ENCODE peak calls at places on chromosomes 3 and 15, in nine cellular contexts. One of them, this sample, is unnamed.

GRCh38 chr3:84836961-84837360 is 121.8 kb upstream of the CADM2 start:
- DNase-seq in neural progenitor cell: no peak
- DNase-seq in heart left ventricle: no peak
- DNase-seq in fibroblast of lung: no peak
- DNase-seq in BJ: no peak
- DNase-seq in heart right ventricle: peak; percentile 4
- DNase-seq in lower lobe of right lung: peak; percentile 78
- DNase-seq in endodermal cell: peak; percentile 85
- DNase-seq in endothelial cell: peak; percentile 22
- DNase-seq in this sample: peak; percentile 54

GRCh38 chr3:173397161-173398110 is at the start of gene NLGN1:
- DNase-seq in endothelial cell: peak; percentile 71
- DNase-seq in lower lobe of right lung: peak; percentile 73
- DNase-seq in endodermal cell: peak; percentile 88
- DNase-seq in BJ: no peak
- DNase-seq in heart left ventricle: peak; percentile 69
- DNase-seq in fibroblast of lung: peak; percentile 77
- DNase-seq in heart right ventricle: peak; percentile 68
- DNase-seq in neural progenitor cell: peak; percentile 86
- DNase-seq in this sample: peak; percentile 42

GRCh38 chr15:72423256-72423655 is 25.2 kb downstream of the TMEM202 start:
- DNase-seq in fibroblast of lung: no peak
- DNase-seq in neural progenitor cell: no peak
- DNase-seq in lower lobe of right lung: no peak
- DNase-seq in heart right ventricle: no peak
- DNase-seq in endodermal cell: no peak
- DNase-seq in endothelial cell: no peak
- DNase-seq in heart left ventricle: no peak
- DNase-seq in BJ: no peak
- DNase-seq in this sample: no peak

GRCh38 chr15:81225161-81225671 is 28.5 kb downstream of the IL16 start:
- DNase-seq in lower lobe of right lung: peak; percentile 76
- DNase-seq in heart right ventricle: peak; percentile 58
- DNase-seq in fibroblast of lung: no peak
- DNase-seq in endodermal cell: no peak
- DNase-seq in BJ: no peak
- DNase-seq in neural progenitor cell: no peak
- DNase-seq in endothelial cell: no peak
- DNase-seq in heart left ventricle: peak; percentile 55
- DNase-seq in this sample: no peak

GRCh38 chr15:69576035-69576526 is 123.5 kb downstream of the RPLP1 start:
- DNase-seq in BJ: no peak
- DNase-seq in neural progenitor cell: peak; percentile 55
- DNase-seq in fibroblast of lung: peak; percentile 10
- DNase-seq in lower lobe of right lung: peak; percentile 80
- DNase-seq in endothelial cell: peak; percentile 62
- DNase-seq in endodermal cell: peak; percentile 80
- DNase-seq in heart right ventricle: peak; percentile 43
- DNase-seq in heart left ventricle: peak; percentile 48
- DNase-seq in this sample: no peak

GRCh38 chr15:35737521-35737920 is 191.6 kb upstream of the DPH6 start:
- DNase-seq in fibroblast of lung: peak; percentile 37
- DNase-seq in endodermal cell: no peak
- DNase-seq in heart right ventricle: no peak
- DNase-seq in endothelial cell: no peak
- DNase-seq in BJ: no peak
- DNase-seq in lower lobe of right lung: no peak
- DNase-seq in heart left ventricle: no peak
- DNase-seq in neural progenitor cell: no peak
- DNase-seq in this sample: no peak

GRCh38 chr3:11641683-11642407 is 1.9 kb downstream of the VGLL4 start:
- DNase-seq in heart right ventricle: no peak
- DNase-seq in heart left ventricle: no peak
- DNase-seq in neural progenitor cell: peak; percentile 45
- DNase-seq in endodermal cell: no peak
- DNase-seq in endothelial cell: no peak
- DNase-seq in lower lobe of right lung: no peak
- DNase-seq in BJ: peak; percentile 20
- DNase-seq in fibroblast of lung: peak; percentile 74
- DNase-seq in this sample: no peak

GRCh38 chr3:127887321-127887720 is 27.7 kb upstream of the KBTBD12 start:
- DNase-seq in heart left ventricle: no peak
- DNase-seq in lower lobe of right lung: no peak
- DNase-seq in neural progenitor cell: no peak
- DNase-seq in endodermal cell: no peak
- DNase-seq in heart right ventricle: no peak
- DNase-seq in endothelial cell: no peak
- DNase-seq in fibroblast of lung: no peak
- DNase-seq in BJ: no peak
- DNase-seq in this sample: no peak

GRCh38 chr3:195731356-195731960 is 10.7 kb downstream of the MUC20 start:
- DNase-seq in fibroblast of lung: no peak
- DNase-seq in heart right ventricle: no peak
- DNase-seq in lower lobe of right lung: peak; percentile 38
- DNase-seq in endodermal cell: no peak
- DNase-seq in neural progenitor cell: no peak
- DNase-seq in endothelial cell: no peak
- DNase-seq in heart left ventricle: no peak
- DNase-seq in BJ: no peak
- DNase-seq in this sample: no peak

GRCh38 chr3:139020868-139021234 is at the start of gene PRR23B:
- DNase-seq in heart right ventricle: no peak
- DNase-seq in endothelial cell: no peak
- DNase-seq in lower lobe of right lung: no peak
- DNase-seq in neural progenitor cell: no peak
- DNase-seq in endodermal cell: peak; percentile 47
- DNase-seq in BJ: no peak
- DNase-seq in heart left ventricle: no peak
- DNase-seq in fibroblast of lung: no peak
- DNase-seq in this sample: no peak

GRCh38 chr3:175398676-175399075 is 539.5 kb downstream of the NAALADL2 start:
- DNase-seq in neural progenitor cell: no peak
- DNase-seq in BJ: no peak
- DNase-seq in lower lobe of right lung: no peak
- DNase-seq in endodermal cell: no peak
- DNase-seq in heart left ventricle: no peak
- DNase-seq in endothelial cell: no peak
- DNase-seq in fibroblast of lung: peak; percentile 85
- DNase-seq in heart right ventricle: no peak
- DNase-seq in this sample: no peak

GRCh38 chr15:85479071-85479647 is 98.8 kb downstream of the AKAP13 start:
- DNase-seq in endodermal cell: peak; percentile 83
- DNase-seq in heart right ventricle: no peak
- DNase-seq in endothelial cell: no peak
- DNase-seq in neural progenitor cell: no peak
- DNase-seq in heart left ventricle: no peak
- DNase-seq in BJ: no peak
- DNase-seq in lower lobe of right lung: no peak
- DNase-seq in fibroblast of lung: peak; percentile 32
- DNase-seq in this sample: no peak

GRCh38 chr3:176341963-176342362 is 855.3 kb downstream of the TBL1XR1 start:
- DNase-seq in heart right ventricle: no peak
- DNase-seq in endothelial cell: no peak
- DNase-seq in fibroblast of lung: no peak
- DNase-seq in endodermal cell: no peak
- DNase-seq in BJ: no peak
- DNase-seq in heart left ventricle: no peak
- DNase-seq in lower lobe of right lung: no peak
- DNase-seq in neural progenitor cell: no peak
- DNase-seq in this sample: no peak

GRCh38 chr3:15465876-15466585 is 38.6 kb downstream of the EAF1 start:
- DNase-seq in endodermal cell: no peak
- DNase-seq in heart left ventricle: no peak
- DNase-seq in endothelial cell: no peak
- DNase-seq in neural progenitor cell: no peak
- DNase-seq in fibroblast of lung: no peak
- DNase-seq in heart right ventricle: no peak
- DNase-seq in BJ: no peak
- DNase-seq in lower lobe of right lung: no peak
- DNase-seq in this sample: no peak

GRCh38 chr3:32963871-32964270 is 12.4 kb downstream of the CCR4 start:
- DNase-seq in BJ: no peak
- DNase-seq in endothelial cell: no peak
- DNase-seq in heart right ventricle: no peak
- DNase-seq in neural progenitor cell: no peak
- DNase-seq in endodermal cell: no peak
- DNase-seq in fibroblast of lung: no peak
- DNase-seq in lower lobe of right lung: no peak
- DNase-seq in heart left ventricle: no peak
- DNase-seq in this sample: no peak

GRCh38 chr3:190586631-190587000 is 72.7 kb downstream of the IL1RAP start:
- DNase-seq in fibroblast of lung: peak; percentile 28
- DNase-seq in endothelial cell: no peak
- DNase-seq in lower lobe of right lung: no peak
- DNase-seq in neural progenitor cell: no peak
- DNase-seq in endodermal cell: no peak
- DNase-seq in heart right ventricle: no peak
- DNase-seq in heart left ventricle: no peak
- DNase-seq in BJ: no peak
- DNase-seq in this sample: no peak

GRCh38 chr3:40054568-40055222 is 245.3 kb downstream of the MYRIP start:
- DNase-seq in heart left ventricle: no peak
- DNase-seq in endodermal cell: no peak
- DNase-seq in endothelial cell: no peak
- DNase-seq in BJ: peak; percentile 67
- DNase-seq in heart right ventricle: no peak
- DNase-seq in fibroblast of lung: no peak
- DNase-seq in neural progenitor cell: no peak
- DNase-seq in lower lobe of right lung: no peak
- DNase-seq in this sample: no peak

GRCh38 chr3:7950890-7951289 is 550.7 kb upstream of the LMCD1 start:
- DNase-seq in neural progenitor cell: no peak
- DNase-seq in fibroblast of lung: no peak
- DNase-seq in BJ: no peak
- DNase-seq in endodermal cell: no peak
- DNase-seq in lower lobe of right lung: no peak
- DNase-seq in heart left ventricle: no peak
- DNase-seq in endothelial cell: no peak
- DNase-seq in heart right ventricle: no peak
- DNase-seq in this sample: no peak

GRCh38 chr15:101127503-101128076 is 124.3 kb downstream of the CHSY1 start:
- DNase-seq in BJ: no peak
- DNase-seq in lower lobe of right lung: peak; percentile 58
- DNase-seq in neural progenitor cell: no peak
- DNase-seq in fibroblast of lung: peak; percentile 97
- DNase-seq in endothelial cell: no peak
- DNase-seq in heart right ventricle: peak; percentile 86
- DNase-seq in endodermal cell: no peak
- DNase-seq in heart left ventricle: peak; percentile 82
- DNase-seq in this sample: peak; percentile 46

GRCh38 chr15:83372434-83372873 is 74.7 kb upstream of the SH3GL3 start:
- DNase-seq in neural progenitor cell: peak; percentile 37
- DNase-seq in endodermal cell: peak; percentile 57
- DNase-seq in endothelial cell: no peak
- DNase-seq in fibroblast of lung: no peak
- DNase-seq in BJ: no peak
- DNase-seq in lower lobe of right lung: no peak
- DNase-seq in heart left ventricle: no peak
- DNase-seq in heart right ventricle: no peak
- DNase-seq in this sample: no peak

GRCh38 chr3:103295974-103296570 is 861.3 kb downstream of the ZPLD1 start:
- DNase-seq in fibroblast of lung: peak; percentile 48
- DNase-seq in neural progenitor cell: peak; percentile 20
- DNase-seq in BJ: no peak
- DNase-seq in heart left ventricle: no peak
- DNase-seq in heart right ventricle: no peak
- DNase-seq in lower lobe of right lung: no peak
- DNase-seq in endodermal cell: no peak
- DNase-seq in endothelial cell: no peak
- DNase-seq in this sample: no peak
- TF ChIP-seq CTCF in fibroblast of lung: peak; percentile 26
- TF ChIP-seq CTCF in neural progenitor cell: peak; percentile 64
- TF ChIP-seq CTCF in BJ: no peak
- TF ChIP-seq CTCF in heart left ventricle: no peak
- TF ChIP-seq CTCF in heart right ventricle: peak; percentile 11
- TF ChIP-seq CTCF in lower lobe of right lung: no peak
- TF ChIP-seq CTCF in endodermal cell: peak; percentile 70
- TF ChIP-seq CTCF in endothelial cell: peak; percentile 31
- TF ChIP-seq CTCF in this sample: no peak

GRCh38 chr3:5426094-5426883 is 238.8 kb downstream of the EDEM1 start:
- DNase-seq in BJ: no peak
- DNase-seq in fibroblast of lung: peak; percentile 19
- DNase-seq in neural progenitor cell: peak; percentile 92
- DNase-seq in heart left ventricle: peak; percentile 50
- DNase-seq in lower lobe of right lung: peak; percentile 86
- DNase-seq in heart right ventricle: peak; percentile 54
- DNase-seq in endodermal cell: peak; percentile 98
- DNase-seq in endothelial cell: peak; percentile 75
- DNase-seq in this sample: peak; percentile 91
- TF ChIP-seq CTCF in BJ: peak; percentile 63
- TF ChIP-seq CTCF in fibroblast of lung: peak; percentile 59
- TF ChIP-seq CTCF in neural progenitor cell: peak; percentile 91
- TF ChIP-seq CTCF in heart left ventricle: peak; percentile 50
- TF ChIP-seq CTCF in lower lobe of right lung: peak; percentile 74
- TF ChIP-seq CTCF in heart right ventricle: peak; percentile 66
- TF ChIP-seq CTCF in endodermal cell: peak; percentile 92
- TF ChIP-seq CTCF in endothelial cell: peak; percentile 71
- TF ChIP-seq CTCF in this sample: peak; percentile 80

GRCh38 chr3:48899298-48899697 is 616 bp upstream of the SLC25A20 start:
- DNase-seq in heart left ventricle: no peak
- DNase-seq in endodermal cell: no peak
- DNase-seq in heart right ventricle: no peak
- DNase-seq in endothelial cell: no peak
- DNase-seq in neural progenitor cell: no peak
- DNase-seq in BJ: no peak
- DNase-seq in fibroblast of lung: no peak
- DNase-seq in lower lobe of right lung: no peak
- DNase-seq in this sample: no peak

GRCh38 chr3:48897401-48898376 is 993 bp downstream of the SLC25A20 start:
- DNase-seq in lower lobe of right lung: no peak
- DNase-seq in endodermal cell: peak; percentile 45
- DNase-seq in BJ: no peak
- DNase-seq in heart right ventricle: no peak
- DNase-seq in endothelial cell: no peak
- DNase-seq in heart left ventricle: no peak
- DNase-seq in fibroblast of lung: peak; percentile 7
- DNase-seq in neural progenitor cell: no peak
- DNase-seq in this sample: no peak

GRCh38 chr3:48896991-48897390 is 1.7 kb downstream of the SLC25A20 start:
- DNase-seq in heart left ventricle: no peak
- DNase-seq in endodermal cell: no peak
- DNase-seq in endothelial cell: no peak
- DNase-seq in BJ: no peak
- DNase-seq in lower lobe of right lung: no peak
- DNase-seq in neural progenitor cell: no peak
- DNase-seq in heart right ventricle: no peak
- DNase-seq in fibroblast of lung: peak; percentile 8
- DNase-seq in this sample: no peak

GRCh38 chr3:48898383-48899234 is at the start of gene SLC25A20:
- DNase-seq in lower lobe of right lung: peak; percentile 96
- DNase-seq in BJ: peak; percentile 29
- DNase-seq in heart right ventricle: peak; percentile 91
- DNase-seq in heart left ventricle: peak; percentile 91
- DNase-seq in neural progenitor cell: peak; percentile 91
- DNase-seq in fibroblast of lung: peak; percentile 86
- DNase-seq in endothelial cell: peak; percentile 78
- DNase-seq in endodermal cell: peak; percentile 98
- DNase-seq in this sample: peak; percentile 72
- TF ChIP-seq CTCF in lower lobe of right lung: no peak
- TF ChIP-seq CTCF in BJ: no peak
- TF ChIP-seq CTCF in heart right ventricle: no peak
- TF ChIP-seq CTCF in heart left ventricle: no peak
- TF ChIP-seq CTCF in neural progenitor cell: peak; percentile 3
- TF ChIP-seq CTCF in fibroblast of lung: peak; percentile 9
- TF ChIP-seq CTCF in endothelial cell: no peak
- TF ChIP-seq CTCF in endodermal cell: no peak
- TF ChIP-seq CTCF in this sample: no peak

GRCh38 chr3:74377701-74378100 is 236.8 kb downstream of the CNTN3 start:
- DNase-seq in heart right ventricle: no peak
- DNase-seq in endothelial cell: no peak
- DNase-seq in fibroblast of lung: no peak
- DNase-seq in neural progenitor cell: no peak
- DNase-seq in endodermal cell: no peak
- DNase-seq in BJ: no peak
- DNase-seq in lower lobe of right lung: no peak
- DNase-seq in heart left ventricle: no peak
- DNase-seq in this sample: no peak
- TF ChIP-seq CTCF in heart right ventricle: no peak
- TF ChIP-seq CTCF in endothelial cell: no peak
- TF ChIP-seq CTCF in fibroblast of lung: no peak
- TF ChIP-seq CTCF in neural progenitor cell: no peak
- TF ChIP-seq CTCF in endodermal cell: no peak
- TF ChIP-seq CTCF in BJ: no peak
- TF ChIP-seq CTCF in lower lobe of right lung: no peak
- TF ChIP-seq CTCF in heart left ventricle: no peak
- TF ChIP-seq CTCF in this sample: no peak